ENCODE peak calls at places on chromosomes 2 and 18, in seven cellular contexts. N is mucosa of gallbladder; D is adipocyte; J is neural crest cell; T is stimulated activated CD4-positive, alpha-beta T cell treated with anti-CD3 and anti-CD28 coated beads, Interleukin-4, amount 100 ng/mL, for 4 hours; A is GM23248; R is ecto neural progenitor cell. F is an unnamed sample.

GRCh38 chr2:127814677-127815076 is 3.7 kb upstream of the WDR33 start:
- DNase-seq in N (no peak), A (no peak), R (no peak), J (no peak), T (no peak), D (no peak), F (no peak)

GRCh38 chr2:10192392-10192791 is 69.9 kb downstream of the RRM2 start:
- DNase-seq in J (no peak), R (no peak), D (no peak), T (no peak), A (no peak), N (no peak), F (no peak)

GRCh38 chr2:2992622-2993021 is 385.0 kb downstream of the EIPR1 start:
- DNase-seq in R (no peak), D (no peak), J (no peak), A (no peak), N (no peak), T (no peak), F (no peak)

GRCh38 chr2:136183095-136183494 is 65.1 kb upstream of the CXCR4 start:
- DNase-seq in N (no peak), R (no peak), A (no peak), T (no peak), J (no peak), D (no peak), F (no peak)

GRCh38 chr2:203758841-203759691 is 52.6 kb downstream of the CD28 start:
- DNase-seq in T (no peak), R (no peak), N (no peak), D (peak), A (peak), J (no peak), F (no peak)

GRCh38 chr2:172457606-172458005 is 30.2 kb downstream of the ITGA6 start:
- DNase-seq in A (no peak), R (no peak), D (no peak), J (no peak), T (no peak), N (no peak), F (no peak)

GRCh38 chr2:174693344-174693743 is 70.9 kb downstream of the CHRNA1 start:
- DNase-seq in R (peak), D (no peak), A (no peak), J (no peak), N (no peak), T (no peak), F (no peak)

GRCh38 chr2:50111067-50111466 is 920.9 kb downstream of the NRXN1 start:
- DNase-seq in N (no peak), T (no peak), D (no peak), J (no peak), R (no peak), A (no peak), F (no peak)

GRCh38 chr2:120709608-120710041 is 26.0 kb upstream of the GLI2 start:
- DNase-seq in R (no peak), A (no peak), N (no peak), T (no peak), J (no peak), D (no peak), F (no peak)

GRCh38 chr2:236061899-236062298 is 106.3 kb downstream of the GBX2 start:
- DNase-seq in N (no peak), R (no peak), T (no peak), J (no peak), A (no peak), D (no peak), F (no peak)

GRCh38 chr2:42851740-42852250 is 59.4 kb upstream of the HAAO start:
- DNase-seq in D (no peak), A (no peak), J (no peak), T (no peak), N (no peak), R (no peak), F (no peak)

GRCh38 chr18:78293940-78294401 is 685.6 kb upstream of the SALL3 start:
- DNase-seq in N (no peak), J (no peak), D (no peak), A (no peak), R (no peak), T (no peak), F (no peak)

GRCh38 chr2:73217826-73218225 is 3.8 kb downstream of the SMYD5 start:
- DNase-seq in N (no peak), R (no peak), D (no peak), T (no peak), J (no peak), A (no peak), F (no peak)

GRCh38 chr2:223612501-223612900 is 10.3 kb upstream of the SCG2 start:
- DNase-seq in A (no peak), N (no peak), T (no peak), D (no peak), J (no peak), R (no peak), F (no peak)

GRCh38 chr2:44805391-44805790 is 136.1 kb upstream of the SIX3 start:
- DNase-seq in R (no peak), N (no peak), T (no peak), A (no peak), J (no peak), D (no peak), F (no peak)

GRCh38 chr18:13364721-13365205 is 146.2 kb downstream of the LDLRAD4 start:
- DNase-seq in R (no peak), T (no peak), J (no peak), D (no peak), N (no peak), A (no peak), F (no peak)

F was measured in thoracic aorta.